ENCODE peak calls at places on chromosome 20, in nine cellular contexts. One of them, this sample, is unnamed.

GRCh38 chr20:49877254-49877990 is 37.9 kb downstream of the SPATA2 start:
- DNase-seq in MG63: peak; percentile 15
- DNase-seq in fibroblast of mammary gland: no peak
- DNase-seq in choroid plexus epithelial cell: no peak
- DNase-seq in stimulated activated CD8-positive, alpha-beta memory T cell treated with anti-CD3 and anti-CD28 coated beads, Interleukin-15, amount 100 ng/mL, for 48 hours: no peak
- DNase-seq in activated T-helper 1 cell treated with anti-CD3 and anti-CD28 coated beads, Interleukin-2, amount 50 U/mL, for 16 hours: no peak
- DNase-seq in activated T-cell treated with anti-CD3 and anti-CD28 coated beads for 1 hour: no peak
- DNase-seq in CD4-positive, CD25-positive, alpha-beta regulatory T cell: no peak
- DNase-seq in smooth muscle cell of the brain vasculature: no peak
- DNase-seq in this sample: no peak

GRCh38 chr20:17650301-17650761 is 31.7 kb downstream of the RRBP1 start:
- DNase-seq in CD4-positive, CD25-positive, alpha-beta regulatory T cell: no peak
- DNase-seq in choroid plexus epithelial cell: no peak
- DNase-seq in smooth muscle cell of the brain vasculature: no peak
- DNase-seq in activated T-cell treated with anti-CD3 and anti-CD28 coated beads for 1 hour: no peak
- DNase-seq in MG63: no peak
- DNase-seq in activated T-helper 1 cell treated with anti-CD3 and anti-CD28 coated beads, Interleukin-2, amount 50 U/mL, for 16 hours: no peak
- DNase-seq in stimulated activated CD8-positive, alpha-beta memory T cell treated with anti-CD3 and anti-CD28 coated beads, Interleukin-15, amount 100 ng/mL, for 48 hours: no peak
- DNase-seq in fibroblast of mammary gland: no peak
- DNase-seq in this sample: no peak

GRCh38 chr20:34566978-34567884 is 8.7 kb downstream of the MAP1LC3A start:
- DNase-seq in MG63: no peak
- DNase-seq in activated T-cell treated with anti-CD3 and anti-CD28 coated beads for 1 hour: no peak
- DNase-seq in fibroblast of mammary gland: no peak
- DNase-seq in CD4-positive, CD25-positive, alpha-beta regulatory T cell: no peak
- DNase-seq in smooth muscle cell of the brain vasculature: no peak
- DNase-seq in stimulated activated CD8-positive, alpha-beta memory T cell treated with anti-CD3 and anti-CD28 coated beads, Interleukin-15, amount 100 ng/mL, for 48 hours: no peak
- DNase-seq in choroid plexus epithelial cell: no peak
- DNase-seq in activated T-helper 1 cell treated with anti-CD3 and anti-CD28 coated beads, Interleukin-2, amount 50 U/mL, for 16 hours: no peak
- DNase-seq in this sample: no peak

GRCh38 chr20:62226707-62227590 is 6.9 kb upstream of the HRH3 start:
- DNase-seq in choroid plexus epithelial cell: peak; percentile 23
- DNase-seq in smooth muscle cell of the brain vasculature: no peak
- DNase-seq in activated T-cell treated with anti-CD3 and anti-CD28 coated beads for 1 hour: no peak
- DNase-seq in CD4-positive, CD25-positive, alpha-beta regulatory T cell: no peak
- DNase-seq in fibroblast of mammary gland: no peak
- DNase-seq in activated T-helper 1 cell treated with anti-CD3 and anti-CD28 coated beads, Interleukin-2, amount 50 U/mL, for 16 hours: no peak
- DNase-seq in MG63: no peak
- DNase-seq in stimulated activated CD8-positive, alpha-beta memory T cell treated with anti-CD3 and anti-CD28 coated beads, Interleukin-15, amount 100 ng/mL, for 48 hours: no peak
- DNase-seq in this sample: no peak

GRCh38 chr20:20259534-20259933 is 108.4 kb upstream of the INSM1 start:
- DNase-seq in activated T-cell treated with anti-CD3 and anti-CD28 coated beads for 1 hour: no peak
- DNase-seq in stimulated activated CD8-positive, alpha-beta memory T cell treated with anti-CD3 and anti-CD28 coated beads, Interleukin-15, amount 100 ng/mL, for 48 hours: no peak
- DNase-seq in activated T-helper 1 cell treated with anti-CD3 and anti-CD28 coated beads, Interleukin-2, amount 50 U/mL, for 16 hours: no peak
- DNase-seq in CD4-positive, CD25-positive, alpha-beta regulatory T cell: no peak
- DNase-seq in smooth muscle cell of the brain vasculature: no peak
- DNase-seq in MG63: no peak
- DNase-seq in fibroblast of mammary gland: peak; percentile 12
- DNase-seq in choroid plexus epithelial cell: no peak
- DNase-seq in this sample: no peak

GRCh38 chr20:64145458-64146300 is 18.6 kb upstream of the MYT1 start:
- DNase-seq in CD4-positive, CD25-positive, alpha-beta regulatory T cell: no peak
- DNase-seq in smooth muscle cell of the brain vasculature: no peak
- DNase-seq in MG63: no peak
- DNase-seq in fibroblast of mammary gland: no peak
- DNase-seq in choroid plexus epithelial cell: no peak
- DNase-seq in activated T-helper 1 cell treated with anti-CD3 and anti-CD28 coated beads, Interleukin-2, amount 50 U/mL, for 16 hours: no peak
- DNase-seq in activated T-cell treated with anti-CD3 and anti-CD28 coated beads for 1 hour: no peak
- DNase-seq in stimulated activated CD8-positive, alpha-beta memory T cell treated with anti-CD3 and anti-CD28 coated beads, Interleukin-15, amount 100 ng/mL, for 48 hours: no peak
- DNase-seq in this sample: no peak

GRCh38 chr20:13613917-13614316 is 24.8 kb downstream of the TASP1 start:
- DNase-seq in fibroblast of mammary gland: peak; percentile 15
- DNase-seq in stimulated activated CD8-positive, alpha-beta memory T cell treated with anti-CD3 and anti-CD28 coated beads, Interleukin-15, amount 100 ng/mL, for 48 hours: no peak
- DNase-seq in choroid plexus epithelial cell: peak; percentile 70
- DNase-seq in MG63: no peak
- DNase-seq in smooth muscle cell of the brain vasculature: no peak
- DNase-seq in activated T-cell treated with anti-CD3 and anti-CD28 coated beads for 1 hour: no peak
- DNase-seq in activated T-helper 1 cell treated with anti-CD3 and anti-CD28 coated beads, Interleukin-2, amount 50 U/mL, for 16 hours: no peak
- DNase-seq in CD4-positive, CD25-positive, alpha-beta regulatory T cell: no peak
- DNase-seq in this sample: no peak

GRCh38 chr20:62529916-62530642 is 54.3 kb upstream of the GATA5 start:
- DNase-seq in choroid plexus epithelial cell: no peak
- DNase-seq in smooth muscle cell of the brain vasculature: no peak
- DNase-seq in activated T-helper 1 cell treated with anti-CD3 and anti-CD28 coated beads, Interleukin-2, amount 50 U/mL, for 16 hours: no peak
- DNase-seq in MG63: no peak
- DNase-seq in activated T-cell treated with anti-CD3 and anti-CD28 coated beads for 1 hour: no peak
- DNase-seq in stimulated activated CD8-positive, alpha-beta memory T cell treated with anti-CD3 and anti-CD28 coated beads, Interleukin-15, amount 100 ng/mL, for 48 hours: no peak
- DNase-seq in CD4-positive, CD25-positive, alpha-beta regulatory T cell: no peak
- DNase-seq in fibroblast of mammary gland: no peak
- DNase-seq in this sample: no peak

GRCh38 chr20:48685300-48685699 is 142.5 kb downstream of the PREX1 start:
- DNase-seq in CD4-positive, CD25-positive, alpha-beta regulatory T cell: no peak
- DNase-seq in smooth muscle cell of the brain vasculature: no peak
- DNase-seq in activated T-helper 1 cell treated with anti-CD3 and anti-CD28 coated beads, Interleukin-2, amount 50 U/mL, for 16 hours: no peak
- DNase-seq in MG63: no peak
- DNase-seq in fibroblast of mammary gland: peak; percentile 25
- DNase-seq in choroid plexus epithelial cell: no peak
- DNase-seq in activated T-cell treated with anti-CD3 and anti-CD28 coated beads for 1 hour: no peak
- DNase-seq in stimulated activated CD8-positive, alpha-beta memory T cell treated with anti-CD3 and anti-CD28 coated beads, Interleukin-15, amount 100 ng/mL, for 48 hours: no peak
- DNase-seq in this sample: no peak

GRCh38 chr20:60691966-60692615 is 560.0 kb upstream of the CDH4 start:
- DNase-seq in choroid plexus epithelial cell: no peak
- DNase-seq in MG63: no peak
- DNase-seq in fibroblast of mammary gland: no peak
- DNase-seq in activated T-cell treated with anti-CD3 and anti-CD28 coated beads for 1 hour: no peak
- DNase-seq in stimulated activated CD8-positive, alpha-beta memory T cell treated with anti-CD3 and anti-CD28 coated beads, Interleukin-15, amount 100 ng/mL, for 48 hours: no peak
- DNase-seq in CD4-positive, CD25-positive, alpha-beta regulatory T cell: no peak
- DNase-seq in activated T-helper 1 cell treated with anti-CD3 and anti-CD28 coated beads, Interleukin-2, amount 50 U/mL, for 16 hours: no peak
- DNase-seq in smooth muscle cell of the brain vasculature: no peak
- DNase-seq in this sample: no peak

GRCh38 chr20:50317644-50318043 is 127.0 kb downstream of the CEBPB start:
- DNase-seq in choroid plexus epithelial cell: no peak
- DNase-seq in stimulated activated CD8-positive, alpha-beta memory T cell treated with anti-CD3 and anti-CD28 coated beads, Interleukin-15, amount 100 ng/mL, for 48 hours: no peak
- DNase-seq in fibroblast of mammary gland: no peak
- DNase-seq in activated T-helper 1 cell treated with anti-CD3 and anti-CD28 coated beads, Interleukin-2, amount 50 U/mL, for 16 hours: no peak
- DNase-seq in MG63: no peak
- DNase-seq in activated T-cell treated with anti-CD3 and anti-CD28 coated beads for 1 hour: no peak
- DNase-seq in smooth muscle cell of the brain vasculature: no peak
- DNase-seq in CD4-positive, CD25-positive, alpha-beta regulatory T cell: no peak
- DNase-seq in this sample: no peak

GRCh38 chr20:33773412-33774089 is 37.6 kb upstream of the CHMP4B start:
- DNase-seq in MG63: no peak
- DNase-seq in activated T-cell treated with anti-CD3 and anti-CD28 coated beads for 1 hour: no peak
- DNase-seq in fibroblast of mammary gland: no peak
- DNase-seq in smooth muscle cell of the brain vasculature: no peak
- DNase-seq in choroid plexus epithelial cell: no peak
- DNase-seq in CD4-positive, CD25-positive, alpha-beta regulatory T cell: no peak
- DNase-seq in activated T-helper 1 cell treated with anti-CD3 and anti-CD28 coated beads, Interleukin-2, amount 50 U/mL, for 16 hours: no peak
- DNase-seq in stimulated activated CD8-positive, alpha-beta memory T cell treated with anti-CD3 and anti-CD28 coated beads, Interleukin-15, amount 100 ng/mL, for 48 hours: peak; percentile 28
- DNase-seq in this sample: no peak

GRCh38 chr20:53163486-53163885 is 191.3 kb downstream of the TSHZ2 start:
- DNase-seq in smooth muscle cell of the brain vasculature: no peak
- DNase-seq in CD4-positive, CD25-positive, alpha-beta regulatory T cell: no peak
- DNase-seq in fibroblast of mammary gland: peak; percentile 98
- DNase-seq in activated T-helper 1 cell treated with anti-CD3 and anti-CD28 coated beads, Interleukin-2, amount 50 U/mL, for 16 hours: no peak
- DNase-seq in choroid plexus epithelial cell: peak; percentile 17
- DNase-seq in MG63: peak; percentile 96
- DNase-seq in activated T-cell treated with anti-CD3 and anti-CD28 coated beads for 1 hour: no peak
- DNase-seq in stimulated activated CD8-positive, alpha-beta memory T cell treated with anti-CD3 and anti-CD28 coated beads, Interleukin-15, amount 100 ng/mL, for 48 hours: no peak
- DNase-seq in this sample: no peak